ENCODE peak calls at places on chromosomes 13 and 19, in six cellular contexts. One of them, this sample, is unnamed.

GRCh38 chr13:102707465-102707864 is 12.6 kb upstream of the METTL21C start:
- DNase-seq in activated CD8-positive, alpha-beta T cell treated with anti-CD3 and anti-CD28 coated beads for 36 hours: no peak
- DNase-seq in AG09309: peak; percentile 96
- DNase-seq in neural crest cell: no peak
- DNase-seq in GM23338: no peak
- DNase-seq in progenitor cell of endocrine pancreas: no peak
- DNase-seq in this sample: no peak

GRCh38 chr19:37719111-37719926 is at the start of gene ZNF607:
- DNase-seq in activated CD8-positive, alpha-beta T cell treated with anti-CD3 and anti-CD28 coated beads for 36 hours: peak; percentile 90
- DNase-seq in AG09309: peak; percentile 45
- DNase-seq in neural crest cell: peak; percentile 91
- DNase-seq in GM23338: peak; percentile 97
- DNase-seq in progenitor cell of endocrine pancreas: peak; percentile 93
- DNase-seq in this sample: peak; percentile 95

GRCh38 chr19:50361290-50362029 is 4.0 kb downstream of the NAPSA start:
- DNase-seq in activated CD8-positive, alpha-beta T cell treated with anti-CD3 and anti-CD28 coated beads for 36 hours: peak; percentile 53
- DNase-seq in AG09309: no peak
- DNase-seq in neural crest cell: no peak
- DNase-seq in GM23338: peak; percentile 71
- DNase-seq in progenitor cell of endocrine pancreas: no peak
- DNase-seq in this sample: no peak

GRCh38 chr19:10503002-10503789 is at the start of gene KEAP1:
- DNase-seq in activated CD8-positive, alpha-beta T cell treated with anti-CD3 and anti-CD28 coated beads for 36 hours: peak; percentile 48
- DNase-seq in AG09309: no peak
- DNase-seq in neural crest cell: peak; percentile 41
- DNase-seq in GM23338: peak; percentile 75
- DNase-seq in progenitor cell of endocrine pancreas: no peak
- DNase-seq in this sample: no peak

GRCh38 chr13:67042556-67042955 is 187.6 kb downstream of the PCDH9 start:
- DNase-seq in activated CD8-positive, alpha-beta T cell treated with anti-CD3 and anti-CD28 coated beads for 36 hours: no peak
- DNase-seq in AG09309: no peak
- DNase-seq in neural crest cell: no peak
- DNase-seq in GM23338: no peak
- DNase-seq in progenitor cell of endocrine pancreas: no peak
- DNase-seq in this sample: no peak

GRCh38 chr13:80239116-80239515 is 101.8 kb downstream of the SPRY2 start:
- DNase-seq in activated CD8-positive, alpha-beta T cell treated with anti-CD3 and anti-CD28 coated beads for 36 hours: no peak
- DNase-seq in AG09309: no peak
- DNase-seq in neural crest cell: no peak
- DNase-seq in GM23338: no peak
- DNase-seq in progenitor cell of endocrine pancreas: no peak
- DNase-seq in this sample: no peak

GRCh38 chr19:45499196-45500180 is 1.2 kb downstream of the PPM1N start:
- DNase-seq in activated CD8-positive, alpha-beta T cell treated with anti-CD3 and anti-CD28 coated beads for 36 hours: peak; percentile 86
- DNase-seq in AG09309: no peak
- DNase-seq in neural crest cell: peak; percentile 23
- DNase-seq in GM23338: peak; percentile 100
- DNase-seq in progenitor cell of endocrine pancreas: no peak
- DNase-seq in this sample: peak; percentile 65

GRCh38 chr19:2627319-2627829 is 75.1 kb downstream of the GNG7 start:
- DNase-seq in activated CD8-positive, alpha-beta T cell treated with anti-CD3 and anti-CD28 coated beads for 36 hours: peak; percentile 65
- DNase-seq in AG09309: peak; percentile 92
- DNase-seq in neural crest cell: no peak
- DNase-seq in GM23338: no peak
- DNase-seq in progenitor cell of endocrine pancreas: no peak
- DNase-seq in this sample: peak; percentile 39

GRCh38 chr19:46192990-46193650 is 36.4 kb upstream of the IGFL1 start:
- DNase-seq in activated CD8-positive, alpha-beta T cell treated with anti-CD3 and anti-CD28 coated beads for 36 hours: no peak
- DNase-seq in AG09309: peak; percentile 27
- DNase-seq in neural crest cell: no peak
- DNase-seq in GM23338: no peak
- DNase-seq in progenitor cell of endocrine pancreas: no peak
- DNase-seq in this sample: no peak

GRCh38 chr19:2573916-2574315 is 98.0 kb downstream of the GADD45B start:
- DNase-seq in activated CD8-positive, alpha-beta T cell treated with anti-CD3 and anti-CD28 coated beads for 36 hours: no peak
- DNase-seq in AG09309: no peak
- DNase-seq in neural crest cell: no peak
- DNase-seq in GM23338: no peak
- DNase-seq in progenitor cell of endocrine pancreas: no peak
- DNase-seq in this sample: no peak

GRCh38 chr19:2756921-2757881 is 17.4 kb upstream of the SLC39A3 start:
- DNase-seq in activated CD8-positive, alpha-beta T cell treated with anti-CD3 and anti-CD28 coated beads for 36 hours: no peak
- DNase-seq in AG09309: no peak
- DNase-seq in neural crest cell: no peak
- DNase-seq in GM23338: no peak
- DNase-seq in progenitor cell of endocrine pancreas: no peak
- DNase-seq in this sample: no peak

GRCh38 chr19:40778865-40779284 is 828 bp downstream of the RAB4B start:
- DNase-seq in activated CD8-positive, alpha-beta T cell treated with anti-CD3 and anti-CD28 coated beads for 36 hours: peak; percentile 36
- DNase-seq in AG09309: no peak
- DNase-seq in neural crest cell: no peak
- DNase-seq in GM23338: no peak
- DNase-seq in progenitor cell of endocrine pancreas: no peak
- DNase-seq in this sample: no peak

GRCh38 chr13:92054389-92054788 is 656.0 kb downstream of the GPC5 start:
- DNase-seq in activated CD8-positive, alpha-beta T cell treated with anti-CD3 and anti-CD28 coated beads for 36 hours: no peak
- DNase-seq in AG09309: no peak
- DNase-seq in neural crest cell: no peak
- DNase-seq in GM23338: no peak
- DNase-seq in progenitor cell of endocrine pancreas: no peak
- DNase-seq in this sample: no peak

GRCh38 chr13:65400707-65401106 is 1829.4 kb downstream of the PCDH9 start:
- DNase-seq in activated CD8-positive, alpha-beta T cell treated with anti-CD3 and anti-CD28 coated beads for 36 hours: no peak
- DNase-seq in AG09309: no peak
- DNase-seq in neural crest cell: no peak
- DNase-seq in GM23338: no peak
- DNase-seq in progenitor cell of endocrine pancreas: no peak
- DNase-seq in this sample: no peak

GRCh38 chr13:23634897-23635296 is 64.7 kb downstream of the TNFRSF19 start:
- DNase-seq in activated CD8-positive, alpha-beta T cell treated with anti-CD3 and anti-CD28 coated beads for 36 hours: no peak
- DNase-seq in AG09309: no peak
- DNase-seq in neural crest cell: no peak
- DNase-seq in GM23338: peak; percentile 51
- DNase-seq in progenitor cell of endocrine pancreas: no peak
- DNase-seq in this sample: no peak
- TF ChIP-seq CTCF in activated CD8-positive, alpha-beta T cell treated with anti-CD3 and anti-CD28 coated beads for 36 hours: no peak
- TF ChIP-seq CTCF in AG09309: no peak
- TF ChIP-seq CTCF in neural crest cell: no peak
- TF ChIP-seq CTCF in GM23338: peak; percentile 48
- TF ChIP-seq CTCF in progenitor cell of endocrine pancreas: peak; percentile 33
- TF ChIP-seq CTCF in this sample: no peak

GRCh38 chr19:47363758-47364529 is 14.8 kb downstream of the DHX34 start:
- DNase-seq in activated CD8-positive, alpha-beta T cell treated with anti-CD3 and anti-CD28 coated beads for 36 hours: no peak
- DNase-seq in AG09309: peak; percentile 16
- DNase-seq in neural crest cell: no peak
- DNase-seq in GM23338: peak; percentile 58
- DNase-seq in progenitor cell of endocrine pancreas: no peak
- DNase-seq in this sample: no peak

GRCh38 chr19:47356900-47357299 is 7.8 kb downstream of the DHX34 start:
- DNase-seq in activated CD8-positive, alpha-beta T cell treated with anti-CD3 and anti-CD28 coated beads for 36 hours: no peak
- DNase-seq in AG09309: no peak
- DNase-seq in neural crest cell: no peak
- DNase-seq in GM23338: no peak
- DNase-seq in progenitor cell of endocrine pancreas: no peak
- DNase-seq in this sample: no peak

GRCh38 chr19:47353307-47353712 is 4.2 kb downstream of the DHX34 start:
- DNase-seq in activated CD8-positive, alpha-beta T cell treated with anti-CD3 and anti-CD28 coated beads for 36 hours: no peak
- DNase-seq in AG09309: no peak
- DNase-seq in neural crest cell: no peak
- DNase-seq in GM23338: no peak
- DNase-seq in progenitor cell of endocrine pancreas: no peak
- DNase-seq in this sample: no peak

GRCh38 chr19:47362321-47362720 is 13.2 kb downstream of the DHX34 start:
- DNase-seq in activated CD8-positive, alpha-beta T cell treated with anti-CD3 and anti-CD28 coated beads for 36 hours: no peak
- DNase-seq in AG09309: no peak
- DNase-seq in neural crest cell: no peak
- DNase-seq in GM23338: no peak
- DNase-seq in progenitor cell of endocrine pancreas: no peak
- DNase-seq in this sample: no peak

DNA sequence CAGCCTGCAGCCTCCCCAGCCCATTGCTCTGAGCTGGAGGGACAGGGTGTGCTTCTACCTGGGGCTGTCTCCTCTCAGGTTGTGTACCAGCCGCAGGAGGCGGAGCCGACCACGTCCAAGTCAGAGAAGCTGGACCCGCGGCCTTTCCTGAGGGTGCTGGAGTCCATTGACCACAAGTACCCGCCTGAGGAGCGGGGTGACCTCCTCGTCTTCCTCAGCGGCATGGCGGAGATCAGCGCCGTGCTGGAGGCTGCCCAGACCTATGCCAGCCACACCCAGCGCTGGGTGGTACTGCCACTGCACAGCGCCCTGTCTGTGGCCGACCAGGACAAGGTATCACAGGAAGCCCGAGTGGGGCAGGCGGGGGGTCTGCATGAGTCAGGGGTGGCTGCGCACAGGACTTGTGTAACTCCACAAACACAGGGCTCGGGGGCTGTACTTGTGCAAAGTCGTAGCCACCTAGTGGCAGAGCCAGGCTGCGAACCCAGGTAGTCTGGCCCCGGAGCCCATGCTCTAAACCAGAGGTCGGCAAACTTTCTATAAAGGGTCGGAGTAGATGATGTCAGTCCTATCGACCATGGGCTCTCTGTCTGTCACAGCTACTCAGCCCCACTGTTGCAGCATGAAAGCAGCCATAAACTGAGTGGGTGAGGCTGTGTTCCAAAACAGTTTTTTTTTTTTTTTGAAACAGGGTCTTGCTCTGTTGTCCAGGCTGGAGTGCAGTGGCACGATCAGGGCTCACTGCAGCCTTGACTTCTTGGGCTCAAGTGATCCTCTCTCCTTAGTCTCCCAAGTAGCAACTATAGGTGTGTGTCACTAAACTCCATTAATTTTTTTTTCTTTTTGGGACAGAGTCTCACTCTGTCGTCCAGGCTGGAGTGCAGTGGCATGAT is 8.9 kb downstream of the DHX34 start:
- DNase-seq in activated CD8-positive, alpha-beta T cell treated with anti-CD3 and anti-CD28 coated beads for 36 hours: no peak
- DNase-seq in AG09309: no peak
- DNase-seq in neural crest cell: no peak
- DNase-seq in GM23338: peak; percentile 79
- DNase-seq in progenitor cell of endocrine pancreas: no peak
- DNase-seq in this sample: no peak
- TF ChIP-seq CTCF in activated CD8-positive, alpha-beta T cell treated with anti-CD3 and anti-CD28 coated beads for 36 hours: no peak
- TF ChIP-seq CTCF in AG09309: peak; percentile 5
- TF ChIP-seq CTCF in neural crest cell: peak; percentile 31
- TF ChIP-seq CTCF in GM23338: peak; percentile 50
- TF ChIP-seq CTCF in progenitor cell of endocrine pancreas: peak; percentile 36
- TF ChIP-seq CTCF in this sample: peak; percentile 18

GRCh38 chr19:18919895-18920204 is 335 bp downstream of the DDX49 start:
- DNase-seq in activated CD8-positive, alpha-beta T cell treated with anti-CD3 and anti-CD28 coated beads for 36 hours: no peak
- DNase-seq in AG09309: no peak
- DNase-seq in neural crest cell: no peak
- DNase-seq in GM23338: no peak
- DNase-seq in progenitor cell of endocrine pancreas: no peak
- DNase-seq in this sample: no peak

GRCh38 chr19:18919086-18919894 is at the start of the genes COPE and DDX49:
- DNase-seq in activated CD8-positive, alpha-beta T cell treated with anti-CD3 and anti-CD28 coated beads for 36 hours: peak; percentile 99
- DNase-seq in AG09309: peak; percentile 99
- DNase-seq in neural crest cell: peak; percentile 93
- DNase-seq in GM23338: peak; percentile 100
- DNase-seq in progenitor cell of endocrine pancreas: peak; percentile 84
- DNase-seq in this sample: peak; percentile 99

GRCh38 chr19:18912933-18913332 is 6.3 kb downstream of the COPE start:
- DNase-seq in activated CD8-positive, alpha-beta T cell treated with anti-CD3 and anti-CD28 coated beads for 36 hours: no peak
- DNase-seq in AG09309: no peak
- DNase-seq in neural crest cell: no peak
- DNase-seq in GM23338: no peak
- DNase-seq in progenitor cell of endocrine pancreas: no peak
- DNase-seq in this sample: no peak

GRCh38 chr19:18913466-18913865 is 5.7 kb downstream of the COPE start:
- DNase-seq in activated CD8-positive, alpha-beta T cell treated with anti-CD3 and anti-CD28 coated beads for 36 hours: no peak
- DNase-seq in AG09309: no peak
- DNase-seq in neural crest cell: no peak
- DNase-seq in GM23338: no peak
- DNase-seq in progenitor cell of endocrine pancreas: no peak
- DNase-seq in this sample: no peak

DNA sequence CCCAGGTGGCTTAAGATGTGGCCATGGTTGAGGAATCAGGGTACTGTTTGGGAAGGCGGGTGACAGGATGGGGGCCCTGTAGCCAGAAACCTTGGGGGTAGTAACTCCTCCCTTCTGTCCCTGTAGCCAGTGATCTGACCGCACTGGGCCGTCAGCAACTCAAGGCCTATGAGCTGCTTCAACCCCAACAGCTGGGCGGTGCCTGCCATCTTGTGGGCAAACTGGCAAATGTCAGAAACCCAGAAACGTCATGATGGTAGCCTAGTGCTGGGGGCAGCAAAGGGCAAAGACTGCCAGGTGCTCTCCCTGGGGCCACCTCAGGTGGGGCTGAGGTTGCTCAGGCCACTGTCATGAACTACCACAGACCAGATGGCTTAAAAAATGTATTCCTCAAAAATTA is 3.5 kb downstream of the COPE start:
- DNase-seq in activated CD8-positive, alpha-beta T cell treated with anti-CD3 and anti-CD28 coated beads for 36 hours: peak; percentile 67
- DNase-seq in AG09309: no peak
- DNase-seq in neural crest cell: peak; percentile 35
- DNase-seq in GM23338: peak; percentile 72
- DNase-seq in progenitor cell of endocrine pancreas: no peak
- DNase-seq in this sample: no peak
- TF ChIP-seq CTCF in activated CD8-positive, alpha-beta T cell treated with anti-CD3 and anti-CD28 coated beads for 36 hours: peak; percentile 22
- TF ChIP-seq CTCF in AG09309: peak; percentile 40
- TF ChIP-seq CTCF in neural crest cell: peak; percentile 52
- TF ChIP-seq CTCF in GM23338: peak; percentile 86
- TF ChIP-seq CTCF in progenitor cell of endocrine pancreas: peak; percentile 48
- TF ChIP-seq CTCF in this sample: no peak

DNA sequence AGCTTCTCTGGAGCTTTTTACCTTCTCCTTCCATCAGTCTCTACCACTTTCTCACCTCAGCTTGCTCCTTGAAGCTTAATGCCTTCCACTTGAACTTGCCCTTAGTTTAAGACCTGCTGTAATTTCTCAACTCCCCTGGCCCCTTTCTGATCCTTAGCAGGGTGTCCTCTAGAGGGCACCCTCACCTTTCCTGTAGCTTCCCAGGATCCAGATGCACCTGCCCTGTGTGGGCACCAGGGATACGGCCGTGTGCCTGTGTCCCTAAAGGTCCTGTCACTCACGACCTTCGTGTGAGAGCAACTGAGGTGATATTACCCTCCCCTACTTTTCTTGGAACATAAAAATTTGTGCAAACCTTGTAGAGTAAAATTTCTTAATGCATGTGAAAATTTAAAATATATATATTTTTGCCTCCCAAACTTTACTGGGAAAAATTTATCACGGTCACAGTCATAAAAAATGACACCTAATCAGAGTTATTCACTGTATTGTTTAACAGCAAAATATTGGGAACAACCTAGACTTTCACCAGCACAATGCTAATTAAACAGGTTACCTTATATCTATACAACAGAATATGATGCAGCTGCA is 46.4 kb downstream of the PSG3 start:
- DNase-seq in activated CD8-positive, alpha-beta T cell treated with anti-CD3 and anti-CD28 coated beads for 36 hours: peak; percentile 26
- DNase-seq in AG09309: no peak
- DNase-seq in neural crest cell: no peak
- DNase-seq in GM23338: peak; percentile 86
- DNase-seq in progenitor cell of endocrine pancreas: no peak
- DNase-seq in this sample: peak; percentile 26
- TF ChIP-seq CTCF in activated CD8-positive, alpha-beta T cell treated with anti-CD3 and anti-CD28 coated beads for 36 hours: peak; percentile 45
- TF ChIP-seq CTCF in AG09309: peak; percentile 85
- TF ChIP-seq CTCF in neural crest cell: no peak
- TF ChIP-seq CTCF in GM23338: peak; percentile 90
- TF ChIP-seq CTCF in progenitor cell of endocrine pancreas: no peak
- TF ChIP-seq CTCF in this sample: peak; percentile 43

GRCh38 chr13:30256713-30257432 is 50.5 kb downstream of the KATNAL1 start:
- DNase-seq in activated CD8-positive, alpha-beta T cell treated with anti-CD3 and anti-CD28 coated beads for 36 hours: no peak
- DNase-seq in AG09309: peak; percentile 8
- DNase-seq in neural crest cell: no peak
- DNase-seq in GM23338: peak; percentile 11
- DNase-seq in progenitor cell of endocrine pancreas: no peak
- DNase-seq in this sample: no peak
- TF ChIP-seq CTCF in activated CD8-positive, alpha-beta T cell treated with anti-CD3 and anti-CD28 coated beads for 36 hours: no peak
- TF ChIP-seq CTCF in AG09309: peak; percentile 30
- TF ChIP-seq CTCF in neural crest cell: no peak
- TF ChIP-seq CTCF in GM23338: peak; percentile 40
- TF ChIP-seq CTCF in progenitor cell of endocrine pancreas: no peak
- TF ChIP-seq CTCF in this sample: peak; percentile 16

This sample was measured in GM10248.